ENCODE peak calls at places on chromosome 22, in six cellular contexts. J, O, F, L, T and R are unnamed samples.

GRCh38 chr22:39943941-39944624 is 16.1 kb upstream of the TMA7B start:
- DNase-seq in J (no peak), O (no peak), F (peak), L (no peak), T (no peak), R (no peak)

GRCh38 chr22:49291169-49291568 is 536.5 kb downstream of the BRD1 start:
- DNase-seq in J (no peak), O (no peak), F (no peak), L (no peak), T (no peak), R (no peak)

GRCh38 chr22:19510919-19511341 is 13.3 kb downstream of the CLDN5 start:
- DNase-seq in J (no peak), O (no peak), F (no peak), L (no peak), T (no peak), R (no peak)

GRCh38 chr22:49289822-49290221 is 537.9 kb downstream of the BRD1 start:
- DNase-seq in J (no peak), O (no peak), F (no peak), L (no peak), T (no peak), R (no peak)

GRCh38 chr22:19577422-19577966 is 53.3 kb upstream of the CLDN5 start:
- DNase-seq in J (no peak), O (no peak), F (no peak), L (no peak), T (no peak), R (no peak)

GRCh38 chr22:46027219-46028068 is 50.5 kb upstream of the WNT7B start:
- DNase-seq in J (no peak), O (no peak), F (no peak), L (peak), T (no peak), R (no peak)

GRCh38 chr22:46433318-46433717 is 97.8 kb downstream of the TRMU start:
- DNase-seq in J (no peak), O (no peak), F (no peak), L (no peak), T (no peak), R (no peak)

GRCh38 chr22:40044870-40045834 is 50.4 kb downstream of the FAM83F start:
- DNase-seq in J (peak), O (no peak), F (no peak), L (peak), T (no peak), R (peak)

GRCh38 chr22:49628351-49629023 is 199.2 kb downstream of the BRD1 start:
- DNase-seq in J (no peak), O (no peak), F (no peak), L (no peak), T (no peak), R (no peak)

GRCh38 chr22:32668254-32669094 is 133.0 kb upstream of the TIMP3 start:
- DNase-seq in J (no peak), O (no peak), F (no peak), L (no peak), T (no peak), R (no peak)

GRCh38 chr22:37100589-37101127 is 8.9 kb downstream of the TMPRSS6 start:
- DNase-seq in J (no peak), O (no peak), F (no peak), L (no peak), T (no peak), R (no peak)